ENCODE peak calls at places on chromosome 19, in eight cellular contexts. A is OCI-LY7, B is GM23248, L is colonic mucosa, X is T-cell, G is heart right ventricle, V is HEK293T, J is HepG2. N is an unnamed sample.
A peak's percentile ranks its signal among the peaks of the same experiment; 100 is the strongest.

GRCh38 chr19:3550947-3551807 is 6.2 kb downstream of the MFSD12 start:
- DNase-seq in V (no peak), X (no peak), L (no peak), G (no peak), J (no peak), A (no peak), B (no peak), N (no peak)

GRCh38 chr19:39926170-39926755 is 8.2 kb downstream of the FCGBP start:
- DNase-seq in J (no peak), V (no peak), B (no peak), X (no peak), G (no peak), L (peak; percentile 9), A (no peak), N (no peak)

GRCh38 chr19:33685541-33685940 is 63.8 kb downstream of the CHST8 start:
- DNase-seq in V (no peak), X (no peak), L (no peak), B (no peak), G (no peak), A (no peak), J (no peak), N (no peak)

GRCh38 chr19:4640247-4641000 is 1.1 kb downstream of the TNFAIP8L1 start:
- DNase-seq in X (no peak), B (no peak), V (no peak), J (peak; percentile 66), L (peak; percentile 70), A (no peak), G (no peak), N (no peak)

GRCh38 chr19:2500861-2501260 is 24.9 kb downstream of the GADD45B start:
- DNase-seq in X (no peak), J (no peak), A (no peak), B (no peak), G (no peak), V (no peak), L (no peak), N (no peak)

GRCh38 chr19:38035515-38036495 is 128.8 kb downstream of the SIPA1L3 start:
- DNase-seq in J (peak; percentile 6), X (no peak), V (no peak), A (no peak), B (peak; percentile 73), G (no peak), L (no peak), N (no peak)

GRCh38 chr19:8214802-8215201 is 5.6 kb downstream of the CERS4 start:
- DNase-seq in A (no peak), X (no peak), G (no peak), L (no peak), B (no peak), J (no peak), V (no peak), N (no peak)

GRCh38 chr19:40774916-40775631 is at the start of gene MIA:
- DNase-seq in X (no peak), L (no peak), G (no peak), B (no peak), J (no peak), V (no peak), A (no peak), N (no peak)

GRCh38 chr19:48636859-48637448 is at the start of gene DBP:
- DNase-seq in L (no peak), X (no peak), G (peak; percentile 58), B (peak; percentile 71), J (no peak), A (no peak), V (no peak), N (no peak)

GRCh38 chr19:38037151-38037611 is 130.2 kb downstream of the SIPA1L3 start:
- DNase-seq in B (no peak), A (no peak), V (no peak), X (no peak), G (no peak), J (no peak), L (no peak), N (no peak)